ENCODE peak calls at places on chromosomes 5 and 9, in eight cellular contexts. O is LoVo, V is GM18507, K is prostate gland, I is mucosa of descending colon, Y is GM19239, U is ELR, P is GM13977. D is an unnamed sample.

GRCh38 chr5:129963359-129963758 is 59.1 kb downstream of the CHSY3 start:
- DNase-seq in O (peak; percentile 18), V (no peak), K (no peak), I (no peak), Y (no peak), U (peak; percentile 4), P (no peak), D (no peak)

GRCh38 chr5:52283221-52283620 is 504.5 kb upstream of the ITGA1 start:
- DNase-seq in O (no peak), V (no peak), K (no peak), I (no peak), Y (no peak), U (peak; percentile 13), P (no peak), D (no peak)

GRCh38 chr9:76456202-76456926 is 2.6 kb upstream of the GCNT1 start:
- DNase-seq in O (peak; percentile 62), V (no peak), K (peak; percentile 31), I (peak; percentile 77), Y (no peak), U (peak; percentile 13), P (peak; percentile 51), D (peak; percentile 76)

GRCh38 chr5:170254056-170254455 is 21.3 kb downstream of the C5orf58 start:
- DNase-seq in O (no peak), V (peak; percentile 14), K (peak; percentile 30), I (no peak), Y (peak; percentile 40), U (no peak), P (peak; percentile 65), D (no peak)

GRCh38 chr5:38118080-38118479 is 140.3 kb upstream of the EGFLAM start:
- DNase-seq in O (no peak), V (no peak), K (no peak), I (no peak), Y (no peak), U (no peak), P (no peak), D (no peak)

GRCh38 chr9:93673844-93674334 is 97.5 kb downstream of the PHF2 start:
- DNase-seq in O (no peak), V (no peak), K (no peak), I (no peak), Y (no peak), U (no peak), P (no peak), D (no peak)

GRCh38 chr5:36334315-36334714 is 32.6 kb upstream of the RANBP3L start:
- DNase-seq in O (no peak), V (no peak), K (no peak), I (no peak), Y (no peak), U (no peak), P (no peak), D (no peak)

GRCh38 chr9:2876320-2876719 is 32.4 kb upstream of the PUM3 start:
- DNase-seq in O (no peak), V (no peak), K (no peak), I (no peak), Y (no peak), U (no peak), P (no peak), D (no peak)

GRCh38 chr5:126826619-126827215 is 49.8 kb downstream of the LMNB1 start:
- DNase-seq in O (no peak), V (no peak), K (no peak), I (no peak), Y (no peak), U (no peak), P (no peak), D (no peak)